ENCODE peak calls at places on chromosome X, in ten cellular contexts. X is upper lobe of right lung, K is psoas muscle, D is heart right ventricle, C is IMR-90, L is NB4, T is breast epithelium, I is body of pancreas, N is tibial artery, E is lower leg skin. O is an unnamed sample.

GRCh38 chrX:119999087-119999634 is 55.6 kb upstream of the NKAP start:
- DNase-seq in N (no peak), T (no peak), L (no peak), D (no peak), C (no peak), K (no peak), I (no peak), E (no peak), X (no peak), O (no peak)

GRCh38 chrX:12480956-12481355 is 310.3 kb upstream of the PRPS2 start:
- DNase-seq in I (no peak), X (no peak), E (no peak), K (no peak), T (no peak), N (no peak), C (peak; percentile 35), D (no peak), L (no peak), O (no peak)

GRCh38 chrX:34300871-34301270 is 168.8 kb upstream of the FAM47A start:
- DNase-seq in I (peak; percentile 19), C (peak; percentile 58), T (no peak), X (no peak), L (peak; percentile 73), K (no peak), D (no peak), E (no peak), N (no peak), O (peak; percentile 58)

GRCh38 chrX:21926527-21927278 is 13.8 kb upstream of the SMS start:
- DNase-seq in N (no peak), X (no peak), I (no peak), L (peak; percentile 76), C (peak; percentile 99), E (no peak), K (no peak), T (no peak), D (no peak), O (peak; percentile 93)

GRCh38 chrX:70398899-70399298 is 24.2 kb upstream of the GDPD2 start:
- DNase-seq in D (no peak), T (no peak), X (no peak), L (peak; percentile 63), E (no peak), N (no peak), K (no peak), C (peak; percentile 16), I (no peak), O (peak; percentile 11)

GRCh38 chrX:114675365-114675764 is 91.5 kb downstream of the HTR2C start:
- DNase-seq in I (no peak), T (no peak), L (no peak), K (no peak), D (no peak), N (no peak), E (no peak), C (no peak), X (no peak), O (peak; percentile 17)

GRCh38 chrX:133610056-133610455 is 194.8 kb upstream of the GPC4 start:
- DNase-seq in K (no peak), X (no peak), D (no peak), I (no peak), L (no peak), C (no peak), T (no peak), N (no peak), E (no peak), O (peak; percentile 47)

GRCh38 chrX:145405012-145405411 is 157.7 kb downstream of the SPANXN1 start:
- DNase-seq in C (peak; percentile 15), D (no peak), T (no peak), K (no peak), L (peak; percentile 31), N (no peak), I (peak; percentile 15), E (no peak), X (no peak), O (peak; percentile 28)

DNA sequence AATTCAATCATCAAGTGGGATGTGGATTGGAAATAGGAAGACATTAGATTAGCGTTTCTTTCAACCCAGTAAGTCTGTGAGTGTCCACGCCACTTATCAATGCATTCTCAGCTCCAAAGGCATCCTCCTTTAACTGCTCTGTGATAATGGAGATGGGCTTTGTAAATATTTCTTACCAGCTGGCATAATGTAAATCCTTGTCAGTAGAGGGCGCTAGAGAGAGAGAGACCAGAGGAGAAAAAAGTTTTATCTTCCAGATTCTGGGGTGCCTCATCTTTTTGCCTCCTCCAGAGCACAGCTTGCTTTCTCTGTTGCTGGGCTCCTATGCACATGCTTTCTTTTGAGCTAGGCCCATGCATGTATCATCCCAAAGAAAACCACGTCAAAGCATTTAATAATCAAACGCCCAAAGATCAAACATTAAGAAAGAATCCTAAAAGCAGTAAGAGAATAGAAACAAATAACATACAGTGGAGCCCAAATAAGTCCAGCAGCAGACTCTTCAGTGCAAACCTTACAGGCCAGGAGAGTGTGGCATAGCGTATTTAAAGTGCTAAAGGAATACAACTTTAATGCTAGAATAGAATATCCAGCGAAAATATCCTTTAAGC is 9.6 kb upstream of the MTMR1 start:
- DNase-seq in K (no peak), N (no peak), T (no peak), E (no peak), D (no peak), L (peak; percentile 57), I (no peak), X (no peak), C (peak; percentile 33), O (peak; percentile 12)
- TF ChIP-seq CTCF in K (peak; percentile 54), N (peak; percentile 44), T (peak; percentile 36), E (no peak), D (no peak), L (peak; percentile 35), I (peak; percentile 57), X (peak; percentile 60), C (peak; percentile 51), O (peak; percentile 42)

GRCh38 chrX:148424570-148424969 is 75.8 kb upstream of the AFF2 start:
- DNase-seq in T (no peak), N (no peak), E (no peak), L (no peak), D (no peak), C (no peak), K (no peak), X (no peak), I (no peak), O (no peak)

GRCh38 chrX:148422531-148422930 is 77.9 kb upstream of the AFF2 start:
- DNase-seq in E (no peak), T (no peak), L (no peak), X (no peak), C (no peak), I (no peak), N (no peak), K (no peak), D (no peak), O (peak; percentile 30)

DNA sequence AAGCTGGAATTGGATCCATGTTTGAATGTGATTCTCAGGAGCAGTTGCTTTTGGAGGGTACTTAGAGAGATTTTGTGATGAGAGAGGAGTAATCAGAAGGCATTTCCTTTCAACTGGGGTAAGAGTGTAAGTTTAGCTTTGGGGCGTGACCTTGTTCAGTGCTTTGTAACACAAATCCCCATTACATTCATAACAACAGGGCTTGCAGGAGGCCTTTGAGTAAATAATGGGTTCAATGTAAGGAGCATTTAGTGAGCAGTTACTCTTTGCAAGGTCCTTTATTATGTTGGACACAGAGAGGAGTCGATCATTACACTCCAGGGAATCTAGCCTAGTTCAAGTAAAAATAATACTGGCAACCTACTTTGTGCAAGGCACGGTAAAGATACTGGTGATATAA is 74.0 kb upstream of the AFF2 start:
- DNase-seq in L (no peak), X (no peak), E (no peak), K (no peak), N (no peak), T (no peak), D (no peak), C (no peak), I (no peak), O (no peak)
- H3K4me3 ChIP-seq in L (no peak overlapping the region), X (no peak overlapping the region), E (no peak overlapping the region), K (no peak overlapping the region), N (no peak overlapping the region), T (no peak overlapping the region), D (no peak overlapping the region), C (no peak overlapping the region), I (no peak overlapping the region), O (no peak overlapping the region)

GRCh38 chrX:140815868-140816267 is 106.3 kb downstream of the LINC00632 start:
- DNase-seq in X (no peak), K (no peak), N (no peak), D (no peak), L (peak; percentile 0), I (no peak), C (peak; percentile 10), E (no peak), T (no peak), O (peak; percentile 42)

GRCh38 chrX:140821280-140821679 is 111.7 kb downstream of the LINC00632 start:
- DNase-seq in D (no peak), C (no peak), T (no peak), L (no peak), K (no peak), I (no peak), X (no peak), N (no peak), E (no peak), O (no peak)

GRCh38 chrX:140822184-140822583 is 112.6 kb downstream of the LINC00632 start:
- DNase-seq in D (no peak), L (no peak), E (no peak), K (no peak), I (no peak), N (no peak), T (no peak), C (no peak), X (no peak), O (no peak)

GRCh38 chrX:140822861-140823260 is 113.3 kb downstream of the LINC00632 start:
- DNase-seq in T (no peak), I (no peak), N (no peak), K (no peak), D (no peak), C (no peak), E (no peak), L (no peak), X (no peak), O (no peak)

DNA sequence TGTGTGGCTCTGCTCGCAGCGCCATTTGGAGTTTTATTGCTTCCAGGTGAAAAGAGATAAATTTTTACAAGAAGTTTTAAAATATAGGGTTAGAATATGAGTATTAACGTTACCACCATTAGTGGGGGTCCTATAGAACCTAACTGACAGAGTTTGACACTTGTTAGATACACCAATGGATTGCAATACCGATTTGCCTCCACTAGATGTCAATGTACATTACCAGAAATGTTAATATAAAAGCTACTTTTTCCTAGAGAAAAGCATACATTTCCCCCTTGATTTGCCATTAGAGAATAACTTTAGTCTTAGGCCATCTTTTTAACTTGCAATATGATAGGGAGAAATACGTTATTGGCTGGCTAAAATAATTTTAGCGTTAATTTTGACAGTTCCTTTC is 108.4 kb downstream of the LINC00632 start:
- DNase-seq in N (no peak), D (no peak), X (no peak), C (peak; percentile 41), I (no peak), T (no peak), K (no peak), L (peak; percentile 21), E (no peak), O (peak; percentile 22)
- TF ChIP-seq CTCF in N (peak; percentile 24), D (no peak), X (peak; percentile 43), C (peak; percentile 57), I (peak; percentile 54), T (no peak), K (peak; percentile 37), L (peak; percentile 39), E (no peak), O (peak; percentile 63)

DNA sequence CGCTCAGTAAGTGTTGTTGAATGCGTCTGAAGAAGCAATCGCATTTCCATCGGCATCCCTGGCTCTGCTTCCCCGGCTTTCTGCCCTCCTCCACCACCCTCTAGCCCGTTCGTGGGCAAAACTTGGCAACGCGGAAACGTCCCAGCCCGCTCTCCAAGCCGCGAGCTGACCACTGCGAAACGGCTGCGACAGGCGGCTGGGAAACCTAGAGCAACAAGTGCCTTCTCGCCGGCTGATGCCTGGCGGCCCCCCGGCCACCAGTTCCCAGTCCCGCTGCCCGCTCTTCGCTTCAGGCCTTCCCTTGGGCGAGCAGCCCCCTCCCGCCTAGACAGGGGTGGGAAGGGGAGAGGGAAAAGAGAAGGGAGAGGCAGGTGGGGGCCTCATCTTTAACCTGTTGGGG is 837 bp downstream of the CITED1 start:
- DNase-seq in L (peak; percentile 11), K (no peak), D (no peak), C (no peak), N (no peak), I (no peak), T (no peak), X (no peak), E (no peak), O (no peak)
- H3K4me3 ChIP-seq in L (no peak overlapping the region), K (peak overlapping the region; percentile 71), D (peak overlapping the region; percentile 60), C (peak overlapping the region; percentile 12), N (peak overlapping the region; percentile 49), I (no peak overlapping the region), T (peak overlapping the region; percentile 57), X (peak overlapping the region; percentile 46), E (no peak overlapping the region), O (no peak overlapping the region)